ENCODE peak calls at places on chromosomes 2 and 18, in six cellular contexts. One of them, this sample, is unnamed.

GRCh38 chr2:164220250-164220649 is 401.0 kb downstream of the GRB14 start:
- DNase-seq in cardiac muscle cell: no peak
- DNase-seq in A673: no peak
- DNase-seq in A549: no peak
- DNase-seq in astrocyte of the spinal cord: no peak
- DNase-seq in heart left ventricle: no peak
- DNase-seq in this sample: no peak

GRCh38 chr18:68865021-68865420 is 67.1 kb downstream of the CCDC102B start:
- DNase-seq in cardiac muscle cell: no peak
- DNase-seq in A673: no peak
- DNase-seq in A549: no peak
- DNase-seq in astrocyte of the spinal cord: no peak
- DNase-seq in heart left ventricle: no peak
- DNase-seq in this sample: no peak

GRCh38 chr2:231563378-231563961 is 29.2 kb upstream of the TEX44 start:
- DNase-seq in cardiac muscle cell: peak
- DNase-seq in A673: peak
- DNase-seq in A549: peak
- DNase-seq in astrocyte of the spinal cord: peak
- DNase-seq in heart left ventricle: peak
- DNase-seq in this sample: peak

GRCh38 chr2:111626037-111626861 is 257.7 kb downstream of the ANAPC1 start:
- DNase-seq in cardiac muscle cell: peak
- DNase-seq in A673: peak
- DNase-seq in A549: no peak
- DNase-seq in astrocyte of the spinal cord: no peak
- DNase-seq in heart left ventricle: no peak
- DNase-seq in this sample: no peak

GRCh38 chr2:62740221-62740620 is 34.7 kb downstream of the EHBP1 start:
- DNase-seq in cardiac muscle cell: no peak
- DNase-seq in A673: no peak
- DNase-seq in A549: no peak
- DNase-seq in astrocyte of the spinal cord: no peak
- DNase-seq in heart left ventricle: no peak
- DNase-seq in this sample: no peak

GRCh38 chr2:101787097-101787496 is 89.6 kb downstream of the MAP4K4 start:
- DNase-seq in cardiac muscle cell: no peak
- DNase-seq in A673: no peak
- DNase-seq in A549: no peak
- DNase-seq in astrocyte of the spinal cord: no peak
- DNase-seq in heart left ventricle: no peak
- DNase-seq in this sample: no peak

GRCh38 chr18:340044-340443 is 72.2 kb upstream of the THOC1 start:
- DNase-seq in cardiac muscle cell: no peak
- DNase-seq in A673: no peak
- DNase-seq in A549: no peak
- DNase-seq in astrocyte of the spinal cord: no peak
- DNase-seq in heart left ventricle: no peak
- DNase-seq in this sample: no peak

GRCh38 chr2:63601061-63601460 is 12.3 kb downstream of the MDH1 start:
- DNase-seq in cardiac muscle cell: no peak
- DNase-seq in A673: no peak
- DNase-seq in A549: no peak
- DNase-seq in astrocyte of the spinal cord: no peak
- DNase-seq in heart left ventricle: no peak
- DNase-seq in this sample: no peak

GRCh38 chr2:108074945-108075344 is 88.6 kb downstream of the SLC5A7 start:
- DNase-seq in cardiac muscle cell: no peak
- DNase-seq in A673: peak
- DNase-seq in A549: no peak
- DNase-seq in astrocyte of the spinal cord: no peak
- DNase-seq in heart left ventricle: no peak
- DNase-seq in this sample: no peak

GRCh38 chr2:98727369-98727749 is 3.6 kb downstream of the MGAT4A start:
- DNase-seq in cardiac muscle cell: no peak
- DNase-seq in A673: no peak
- DNase-seq in A549: no peak
- DNase-seq in astrocyte of the spinal cord: no peak
- DNase-seq in heart left ventricle: peak
- DNase-seq in this sample: no peak

GRCh38 chr2:113078350-113078839 is 10.6 kb downstream of the IL1F10 start:
- DNase-seq in cardiac muscle cell: no peak
- DNase-seq in A673: peak
- DNase-seq in A549: peak
- DNase-seq in astrocyte of the spinal cord: no peak
- DNase-seq in heart left ventricle: no peak
- DNase-seq in this sample: no peak

GRCh38 chr2:195489101-195489500 is 167.9 kb upstream of the SLC39A10 start:
- DNase-seq in cardiac muscle cell: peak
- DNase-seq in A673: peak
- DNase-seq in A549: no peak
- DNase-seq in astrocyte of the spinal cord: no peak
- DNase-seq in heart left ventricle: no peak
- DNase-seq in this sample: no peak

GRCh38 chr2:163779970-163780597 is 44.3 kb upstream of the FIGN start:
- DNase-seq in cardiac muscle cell: no peak
- DNase-seq in A673: no peak
- DNase-seq in A549: no peak
- DNase-seq in astrocyte of the spinal cord: no peak
- DNase-seq in heart left ventricle: no peak
- DNase-seq in this sample: no peak

GRCh38 chr2:108583903-108584520 is 49.7 kb downstream of the LIMS1 start:
- DNase-seq in cardiac muscle cell: peak
- DNase-seq in A673: peak
- DNase-seq in A549: peak
- DNase-seq in astrocyte of the spinal cord: peak
- DNase-seq in heart left ventricle: peak
- DNase-seq in this sample: peak

GRCh38 chr2:212968284-212969081 is 182.9 kb downstream of the IKZF2 start:
- DNase-seq in cardiac muscle cell: no peak
- DNase-seq in A673: no peak
- DNase-seq in A549: no peak
- DNase-seq in astrocyte of the spinal cord: no peak
- DNase-seq in heart left ventricle: no peak
- DNase-seq in this sample: no peak

GRCh38 chr2:108884629-108885028 is 98.1 kb downstream of the CCDC138 start:
- DNase-seq in cardiac muscle cell: peak
- DNase-seq in A673: no peak
- DNase-seq in A549: no peak
- DNase-seq in astrocyte of the spinal cord: no peak
- DNase-seq in heart left ventricle: no peak
- DNase-seq in this sample: no peak

GRCh38 chr2:132038179-132038882 is 123.4 kb downstream of the ANKRD30BL start:
- DNase-seq in cardiac muscle cell: peak
- DNase-seq in A673: no peak
- DNase-seq in A549: no peak
- DNase-seq in astrocyte of the spinal cord: no peak
- DNase-seq in heart left ventricle: no peak
- DNase-seq in this sample: no peak

GRCh38 chr2:208970070-208970469 is 453.8 kb upstream of the MAP2 start:
- DNase-seq in cardiac muscle cell: no peak
- DNase-seq in A673: no peak
- DNase-seq in A549: no peak
- DNase-seq in astrocyte of the spinal cord: no peak
- DNase-seq in heart left ventricle: no peak
- DNase-seq in this sample: no peak

GRCh38 chr2:7692657-7693161 is 775.5 kb downstream of the RNF144A start:
- DNase-seq in cardiac muscle cell: peak
- DNase-seq in A673: peak
- DNase-seq in A549: peak
- DNase-seq in astrocyte of the spinal cord: peak
- DNase-seq in heart left ventricle: no peak
- DNase-seq in this sample: no peak

GRCh38 chr2:113032737-113033136 is 19.9 kb downstream of the IL36B start:
- DNase-seq in cardiac muscle cell: no peak
- DNase-seq in A673: no peak
- DNase-seq in A549: no peak
- DNase-seq in astrocyte of the spinal cord: no peak
- DNase-seq in heart left ventricle: no peak
- DNase-seq in this sample: no peak

GRCh38 chr18:76932026-76932819 is 109.9 kb downstream of the ZNF236 start:
- DNase-seq in cardiac muscle cell: peak
- DNase-seq in A673: no peak
- DNase-seq in A549: no peak
- DNase-seq in astrocyte of the spinal cord: no peak
- DNase-seq in heart left ventricle: peak
- DNase-seq in this sample: no peak

GRCh38 chr2:38900726-38901125 is 11.1 kb downstream of the ARHGEF33 start:
- DNase-seq in cardiac muscle cell: no peak
- DNase-seq in A673: no peak
- DNase-seq in A549: no peak
- DNase-seq in astrocyte of the spinal cord: no peak
- DNase-seq in heart left ventricle: no peak
- DNase-seq in this sample: no peak

GRCh38 chr2:79849949-79850348 is 337.1 kb downstream of the CTNNA2 start:
- DNase-seq in cardiac muscle cell: no peak
- DNase-seq in A673: no peak
- DNase-seq in A549: no peak
- DNase-seq in astrocyte of the spinal cord: no peak
- DNase-seq in heart left ventricle: no peak
- DNase-seq in this sample: no peak

GRCh38 chr18:73841661-73842060 is 306.0 kb downstream of the FBXO15 start:
- DNase-seq in cardiac muscle cell: no peak
- DNase-seq in A673: no peak
- DNase-seq in A549: no peak
- DNase-seq in astrocyte of the spinal cord: no peak
- DNase-seq in heart left ventricle: no peak
- DNase-seq in this sample: no peak

GRCh38 chr18:6236258-6236657 is 178.5 kb downstream of the L3MBTL4 start:
- DNase-seq in cardiac muscle cell: no peak
- DNase-seq in A673: no peak
- DNase-seq in A549: no peak
- DNase-seq in astrocyte of the spinal cord: no peak
- DNase-seq in heart left ventricle: no peak
- DNase-seq in this sample: no peak

GRCh38 chr18:53799134-53799533 is 425.3 kb downstream of the MBD2 start:
- DNase-seq in cardiac muscle cell: peak
- DNase-seq in A673: peak
- DNase-seq in A549: no peak
- DNase-seq in astrocyte of the spinal cord: peak
- DNase-seq in heart left ventricle: no peak
- DNase-seq in this sample: peak

GRCh38 chr2:238090887-238091286 is 9.3 kb upstream of the ESPNL start:
- DNase-seq in cardiac muscle cell: no peak
- DNase-seq in A673: no peak
- DNase-seq in A549: no peak
- DNase-seq in astrocyte of the spinal cord: no peak
- DNase-seq in heart left ventricle: no peak
- DNase-seq in this sample: no peak

DNA sequence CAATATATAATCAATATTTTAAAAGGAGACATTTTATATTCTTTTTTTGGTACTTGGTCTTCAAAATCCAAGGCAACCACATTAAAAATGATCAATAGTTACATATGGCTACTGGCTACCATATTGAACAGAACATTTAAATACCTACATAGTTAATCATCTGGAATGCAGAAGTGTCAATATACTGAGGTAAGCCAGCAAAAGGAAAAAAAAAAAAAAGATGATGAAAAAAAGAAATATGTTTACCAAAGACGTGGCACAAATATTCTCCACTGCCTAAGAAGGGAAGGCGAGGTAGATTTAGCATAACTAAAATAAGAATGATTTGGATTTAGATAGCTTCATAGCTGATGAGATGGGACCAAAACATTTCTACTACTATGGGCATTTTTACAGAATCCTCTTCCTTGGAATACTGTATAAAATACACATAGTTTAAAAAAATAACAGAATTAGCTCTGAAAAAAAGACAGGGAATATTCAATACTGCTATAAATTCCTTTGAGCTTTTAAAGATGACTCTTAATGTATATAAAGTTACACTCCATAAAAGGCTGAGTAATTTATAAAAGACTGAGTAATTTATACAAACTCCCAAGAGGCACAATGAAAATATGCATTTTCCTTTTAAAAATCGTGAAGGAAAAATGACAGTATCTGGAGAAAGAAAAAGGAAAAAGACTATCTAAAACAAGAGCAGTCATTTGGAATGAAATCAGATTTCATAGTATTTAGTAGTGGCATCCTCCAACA is 63.5 kb downstream of the CDH2 start:
- DNase-seq in cardiac muscle cell: no peak
- DNase-seq in A673: no peak
- DNase-seq in A549: no peak
- DNase-seq in astrocyte of the spinal cord: peak
- DNase-seq in heart left ventricle: no peak
- DNase-seq in this sample: no peak
- TF ChIP-seq CTCF in cardiac muscle cell: no peak
- TF ChIP-seq CTCF in A673: no peak
- TF ChIP-seq CTCF in A549: no peak
- TF ChIP-seq CTCF in astrocyte of the spinal cord: no peak
- TF ChIP-seq CTCF in heart left ventricle: no peak
- TF ChIP-seq CTCF in this sample: no peak

GRCh38 chr2:44956841-44957240 is 15.3 kb downstream of the SIX3 start:
- DNase-seq in cardiac muscle cell: no peak
- DNase-seq in A673: no peak
- DNase-seq in A549: no peak
- DNase-seq in astrocyte of the spinal cord: no peak
- DNase-seq in heart left ventricle: no peak
- DNase-seq in this sample: no peak

GRCh38 chr2:44954902-44955592 is 13.5 kb downstream of the SIX3 start:
- DNase-seq in cardiac muscle cell: no peak
- DNase-seq in A673: no peak
- DNase-seq in A549: no peak
- DNase-seq in astrocyte of the spinal cord: no peak
- DNase-seq in heart left ventricle: no peak
- DNase-seq in this sample: no peak

GRCh38 chr2:44954306-44954901 is 12.9 kb downstream of the SIX3 start:
- DNase-seq in cardiac muscle cell: no peak
- DNase-seq in A673: no peak
- DNase-seq in A549: no peak
- DNase-seq in astrocyte of the spinal cord: no peak
- DNase-seq in heart left ventricle: no peak
- DNase-seq in this sample: no peak

GRCh38 chr2:44957656-44958327 is 16.3 kb downstream of the SIX3 start:
- DNase-seq in cardiac muscle cell: no peak
- DNase-seq in A673: no peak
- DNase-seq in A549: no peak
- DNase-seq in astrocyte of the spinal cord: no peak
- DNase-seq in heart left ventricle: no peak
- DNase-seq in this sample: no peak

GRCh38 chr2:44955593-44956449 is 14.3 kb downstream of the SIX3 start:
- DNase-seq in cardiac muscle cell: peak
- DNase-seq in A673: peak
- DNase-seq in A549: peak
- DNase-seq in astrocyte of the spinal cord: peak
- DNase-seq in heart left ventricle: peak
- DNase-seq in this sample: no peak
- H3K4me3 ChIP-seq in cardiac muscle cell: peak
- H3K4me3 ChIP-seq in A673: peak
- H3K4me3 ChIP-seq in A549: peak
- H3K4me3 ChIP-seq in astrocyte of the spinal cord: no peak
- H3K4me3 ChIP-seq in heart left ventricle: peak
- H3K4me3 ChIP-seq in this sample: peak

GRCh38 chr2:225122582-225123486 is 80.6 kb upstream of the DOCK10 start:
- DNase-seq in cardiac muscle cell: peak
- DNase-seq in A673: peak
- DNase-seq in A549: peak
- DNase-seq in astrocyte of the spinal cord: peak
- DNase-seq in heart left ventricle: no peak
- DNase-seq in this sample: no peak
- TF ChIP-seq CTCF in cardiac muscle cell: peak
- TF ChIP-seq CTCF in A673: peak
- TF ChIP-seq CTCF in A549: peak
- TF ChIP-seq CTCF in astrocyte of the spinal cord: peak
- TF ChIP-seq CTCF in heart left ventricle: no peak
- TF ChIP-seq CTCF in this sample: peak

GRCh38 chr18:48941672-48942071 is 9.1 kb downstream of the SMAD7 start:
- DNase-seq in cardiac muscle cell: no peak
- DNase-seq in A673: no peak
- DNase-seq in A549: no peak
- DNase-seq in astrocyte of the spinal cord: no peak
- DNase-seq in heart left ventricle: no peak
- DNase-seq in this sample: no peak
- H3K4me3 ChIP-seq in cardiac muscle cell: no peak
- H3K4me3 ChIP-seq in A673: no peak
- H3K4me3 ChIP-seq in A549: peak
- H3K4me3 ChIP-seq in astrocyte of the spinal cord: no peak
- H3K4me3 ChIP-seq in heart left ventricle: peak
- H3K4me3 ChIP-seq in this sample: no peak

This sample was measured in HFF-Myc.